ENCODE peak calls at places on chromosomes 7 and 10, in six cellular contexts. U, T, F, G, O and L are unnamed samples.
A peak's percentile ranks its signal among the peaks of the same experiment; 100 is the strongest.

GRCh38 chr7:2046581-2047271 is 186.0 kb downstream of the MAD1L1 start:
- DNase-seq in T (no peak), G (no peak), O (no peak), U (no peak), F (no peak), L (no peak)

GRCh38 chr7:30502470-30503251 is 2.0 kb downstream of the GGCT start:
- DNase-seq in G (no peak), U (no peak), F (no peak), O (no peak), T (no peak), L (no peak)

GRCh38 chr7:112554591-112554990 is 73.8 kb downstream of the LSMEM1 start:
- DNase-seq in U (no peak), G (no peak), O (no peak), F (no peak), T (no peak), L (no peak)

GRCh38 chr10:112570585-112570984 is 123.6 kb downstream of the VTI1A start:
- DNase-seq in U (no peak), T (no peak), F (no peak), G (no peak), O (no peak), L (no peak)

GRCh38 chr7:69373171-69374035 is 224.9 kb upstream of the AUTS2 start:
- DNase-seq in T (no peak), F (no peak), U (no peak), O (no peak), G (no peak), L (no peak)

GRCh38 chr10:89398003-89398749 is 5.8 kb downstream of the IFIT1 start:
- DNase-seq in O (peak; percentile 17), T (no peak), G (no peak), F (no peak), U (no peak), L (no peak)

GRCh38 chr10:7296648-7297047 is 114.2 kb downstream of the SFMBT2 start:
- DNase-seq in F (no peak), U (no peak), O (no peak), T (no peak), G (no peak), L (no peak)

GRCh38 chr7:79063019-79063698 is 390.3 kb downstream of the MAGI2 start:
- DNase-seq in U (no peak), F (no peak), T (no peak), G (no peak), O (no peak), L (no peak)

GRCh38 chr7:155674556-155674955 is 30.1 kb downstream of the RBM33 start:
- DNase-seq in O (no peak), T (no peak), U (no peak), G (no peak), F (peak; percentile 42), L (no peak)

GRCh38 chr10:112160834-112161233 is 22.7 kb downstream of the GPAM start:
- DNase-seq in T (no peak), O (no peak), F (no peak), G (no peak), U (no peak), L (no peak)

GRCh38 chr7:156845379-156846101 is 47.4 kb downstream of the LMBR1 start:
- DNase-seq in U (no peak), O (no peak), G (no peak), T (no peak), F (no peak), L (no peak)

GRCh38 chr7:106599343-106599698 is 61.6 kb downstream of the CCDC71L start:
- DNase-seq in U (no peak), G (no peak), O (peak; percentile 15), F (no peak), T (no peak), L (no peak)

GRCh38 chr7:51160990-51161615 is 155.5 kb downstream of the COBL start:
- DNase-seq in U (peak; percentile 75), G (peak; percentile 58), T (peak; percentile 80), O (peak; percentile 53), F (peak; percentile 88), L (peak; percentile 85)

GRCh38 chr10:12299222-12299973 is 49.9 kb upstream of the CAMK1D start:
- DNase-seq in O (no peak), G (no peak), T (no peak), U (no peak), F (no peak), L (no peak)

GRCh38 chr7:17184805-17185689 is 113.4 kb upstream of the AHR start:
- DNase-seq in O (no peak), T (no peak), U (no peak), G (no peak), F (peak; percentile 36), L (no peak)

GRCh38 chr7:2820508-2820934 is 23.6 kb downstream of the GNA12 start:
- DNase-seq in T (no peak), O (peak; percentile 62), U (peak; percentile 75), G (peak; percentile 20), F (peak; percentile 84), L (no peak)

GRCh38 chr7:30970594-30971094 is 6.9 kb downstream of the GHRHR start:
- DNase-seq in G (no peak), O (no peak), U (no peak), T (no peak), F (no peak), L (no peak)

GRCh38 chr7:13551503-13551902 is 438.0 kb downstream of the ETV1 start:
- DNase-seq in G (no peak), F (no peak), T (no peak), O (no peak), U (no peak), L (no peak)

GRCh38 chr10:79399242-79399831 is 46.1 kb downstream of the ZCCHC24 start:
- DNase-seq in O (peak; percentile 79), U (no peak), G (no peak), T (peak; percentile 80), F (peak; percentile 32), L (no peak)

GRCh38 chr10:6409982-6410694 is 169.9 kb downstream of the PRKCQ start:
- DNase-seq in U (no peak), O (peak; percentile 36), F (peak; percentile 62), T (no peak), G (no peak), L (no peak)

GRCh38 chr10:93080350-93081046 is 6.8 kb downstream of the CYP26A1 start:
- DNase-seq in T (peak; percentile 75), U (peak; percentile 53), F (peak; percentile 65), G (peak; percentile 48), O (peak; percentile 52), L (peak; percentile 68)

GRCh38 chr10:69960606-69961167 is 92.0 kb upstream of the MACROH2A2 start:
- DNase-seq in O (no peak), F (no peak), U (no peak), T (peak; percentile 17), G (no peak), L (no peak)

GRCh38 chr7:114088541-114088940 is 169.7 kb upstream of the PPP1R3A start:
- DNase-seq in U (peak; percentile 17), F (no peak), O (no peak), G (no peak), T (no peak), L (no peak)